ENCODE peak calls at places on chromosomes 1 and 21, in eight cellular contexts. J, P, F, N, A, M, Z and S are unnamed samples.

GRCh38 chr1:248844526-248844925 is 6.5 kb downstream of the ZNF672 start:
- DNase-seq in J (no peak), P (no peak), F (no peak), N (no peak), A (no peak), M (no peak), Z (no peak), S (no peak)

GRCh38 chr1:207421078-207421477 is 33.0 kb upstream of the CR2 start:
- DNase-seq in J (no peak), P (no peak), F (no peak), N (no peak), A (no peak), M (no peak), Z (no peak), S (no peak)

GRCh38 chr1:226827458-226827857 is 43.0 kb upstream of the PSEN2 start:
- DNase-seq in J (peak), P (no peak), F (peak), N (peak), A (no peak), M (peak), Z (peak), S (peak)

GRCh38 chr1:114756949-114757454 is 782 bp downstream of the CSDE1 start:
- DNase-seq in J (peak), P (peak), F (peak), N (peak), A (no peak), M (peak), Z (peak), S (peak)

GRCh38 chr1:108972941-108973340 is 9.7 kb upstream of the CLCC1 start:
- DNase-seq in J (no peak), P (no peak), F (no peak), N (no peak), A (no peak), M (no peak), Z (no peak), S (no peak)

GRCh38 chr1:116934586-116935207 is 25.0 kb downstream of the PTGFRN start:
- DNase-seq in J (no peak), P (no peak), F (peak), N (peak), A (peak), M (peak), Z (no peak), S (no peak)

GRCh38 chr1:17520473-17521319 is 18.8 kb upstream of the ARHGEF10L start:
- DNase-seq in J (no peak), P (no peak), F (peak), N (no peak), A (no peak), M (no peak), Z (no peak), S (peak)

GRCh38 chr1:227390525-227390924 is 72.2 kb upstream of the CDC42BPA start:
- DNase-seq in J (no peak), P (no peak), F (no peak), N (no peak), A (no peak), M (peak), Z (no peak), S (no peak)

GRCh38 chr1:37930246-37931142 is 16.4 kb downstream of the INPP5B start:
- DNase-seq in J (peak), P (peak), F (peak), N (no peak), A (peak), M (peak), Z (no peak), S (peak)

GRCh38 chr1:182086136-182086535 is 24.6 kb upstream of the ZNF648 start:
- DNase-seq in J (no peak), P (no peak), F (no peak), N (no peak), A (no peak), M (no peak), Z (no peak), S (no peak)

GRCh38 chr1:57218487-57219079 is 205.3 kb downstream of the DAB1 start:
- DNase-seq in J (peak), P (no peak), F (no peak), N (peak), A (no peak), M (no peak), Z (no peak), S (peak)

GRCh38 chr1:90201467-90202358 is 206.8 kb downstream of the ZNF326 start:
- DNase-seq in J (no peak), P (peak), F (no peak), N (no peak), A (no peak), M (peak), Z (no peak), S (no peak)

GRCh38 chr1:109499661-109500536 is 6.0 kb downstream of the CYB561D1 start:
- DNase-seq in J (peak), P (peak), F (peak), N (peak), A (peak), M (peak), Z (peak), S (no peak)

GRCh38 chr1:33501309-33501708 is 28.9 kb downstream of the ZSCAN20 start:
- DNase-seq in J (no peak), P (no peak), F (no peak), N (no peak), A (no peak), M (no peak), Z (no peak), S (no peak)

GRCh38 chr1:23423415-23424170 is 955 bp downstream of the TCEA3 start:
- DNase-seq in J (peak), P (no peak), F (peak), N (peak), A (no peak), M (no peak), Z (peak), S (peak)

GRCh38 chr1:60055336-60055735 is 18.2 kb downstream of the C1orf87 start:
- DNase-seq in J (no peak), P (peak), F (no peak), N (no peak), A (no peak), M (no peak), Z (no peak), S (no peak)

GRCh38 chr1:207897188-207897587 is 13.7 kb downstream of the CD34 start:
- DNase-seq in J (peak), P (no peak), F (peak), N (no peak), A (no peak), M (peak), Z (no peak), S (no peak)

GRCh38 chr1:239386453-239387303 is at the start of gene CHRM3:
- DNase-seq in J (peak), P (peak), F (peak), N (peak), A (no peak), M (no peak), Z (peak), S (peak)

GRCh38 chr1:10693497-10694273 is 102.8 kb downstream of the CASZ1 start:
- DNase-seq in J (peak), P (peak), F (peak), N (peak), A (peak), M (no peak), Z (no peak), S (peak)

GRCh38 chr1:27660300-27660837 is 11.6 kb downstream of the IFI6 start:
- DNase-seq in J (no peak), P (peak), F (no peak), N (no peak), A (no peak), M (no peak), Z (no peak), S (no peak)
- H3K4me3 ChIP-seq in J (peak), P (peak), F (peak), N (no peak), A (peak), M (peak), Z (peak), S (peak)

DNA sequence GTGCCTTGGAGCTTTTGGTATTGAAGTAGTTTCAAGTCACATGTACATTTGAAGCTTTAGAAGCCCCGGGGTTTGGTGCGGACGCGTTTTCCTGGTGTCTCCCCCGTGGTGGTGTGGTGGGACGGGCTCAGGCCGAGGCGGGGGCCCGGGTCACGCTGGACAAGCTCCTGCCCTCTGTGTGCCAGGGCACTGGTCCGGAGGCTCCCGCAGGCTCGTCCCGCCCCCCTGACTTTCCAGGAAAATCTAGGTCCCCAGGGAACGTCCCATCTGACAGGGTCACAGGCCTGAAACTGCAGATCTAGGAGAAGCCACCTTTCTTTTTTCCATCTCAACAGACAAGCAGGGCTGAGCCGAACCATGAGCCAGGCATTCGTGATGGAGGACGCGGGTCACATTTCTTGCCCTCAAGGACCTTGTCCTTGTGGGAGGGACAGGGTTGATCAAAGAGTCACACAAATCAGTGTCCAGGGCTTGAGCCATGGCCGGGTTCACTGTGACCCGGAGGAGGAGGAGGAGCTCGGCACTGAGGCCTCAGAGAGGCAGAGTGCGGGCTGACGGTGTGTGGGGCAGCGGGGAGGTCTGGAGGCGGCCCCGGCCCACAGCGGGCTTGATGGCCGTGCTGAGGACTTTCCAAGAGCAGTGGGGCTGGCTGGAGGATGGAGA is 1.6 kb downstream of the DMRTB1 start:
- DNase-seq in J (no peak), P (no peak), F (no peak), N (no peak), A (no peak), M (no peak), Z (no peak), S (no peak)
- H3K4me3 ChIP-seq in J (no peak), P (no peak), F (no peak), N (no peak), A (no peak), M (no peak), Z (no peak), S (no peak)

DNA sequence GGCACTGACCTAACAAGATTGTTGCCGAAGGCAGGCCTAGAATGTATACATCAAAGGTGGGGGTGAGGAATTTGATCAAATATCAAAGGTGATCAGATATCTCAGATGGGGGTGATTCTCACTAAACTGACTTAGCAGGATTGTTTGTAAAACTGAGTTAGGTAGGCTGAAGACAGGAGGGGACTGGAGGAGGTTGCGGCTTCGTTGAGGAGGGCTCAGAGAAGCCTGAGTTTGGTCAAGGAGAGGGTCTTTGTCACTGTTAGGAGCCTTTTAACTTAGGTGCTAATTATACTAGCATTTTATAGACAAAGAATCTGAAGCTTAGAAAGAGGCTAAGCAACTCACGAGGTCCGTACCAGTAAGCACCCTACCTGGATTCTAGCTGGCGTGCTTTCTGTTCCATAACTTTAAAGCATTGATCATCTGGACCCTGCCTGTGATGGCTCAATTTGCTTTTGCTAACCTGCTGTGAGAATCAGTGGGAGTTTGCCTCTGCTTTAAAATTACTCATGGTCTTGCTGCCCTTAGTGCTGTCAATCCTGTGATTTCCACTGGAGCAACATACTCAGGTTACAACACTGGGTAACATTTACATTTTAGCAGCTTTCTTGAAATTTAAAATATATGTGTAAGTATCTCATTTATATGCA is 49.8 kb downstream of the ITSN1 start:
- DNase-seq in J (no peak), P (no peak), F (no peak), N (peak), A (no peak), M (no peak), Z (no peak), S (no peak)
- H3K4me3 ChIP-seq in J (no peak), P (no peak), F (no peak), N (no peak), A (no peak), M (no peak), Z (no peak), S (no peak)

GRCh38 chr1:16073490-16074104 is at the start of gene FAM131C:
- DNase-seq in J (peak), P (peak), F (peak), N (no peak), A (peak), M (no peak), Z (peak), S (peak)
- H3K4me3 ChIP-seq in J (peak), P (peak), F (peak), N (no peak), A (peak), M (peak), Z (no peak), S (peak)

GRCh38 chr1:203288351-203288894 is 16.9 kb upstream of the BTG2 start:
- DNase-seq in J (no peak), P (no peak), F (no peak), N (no peak), A (no peak), M (no peak), Z (peak), S (no peak)

GRCh38 chr1:203291201-203292096 is 13.9 kb upstream of the BTG2 start:
- DNase-seq in J (no peak), P (no peak), F (no peak), N (no peak), A (no peak), M (no peak), Z (peak), S (no peak)

GRCh38 chr1:203290261-203291089 is 14.8 kb upstream of the BTG2 start:
- DNase-seq in J (peak), P (peak), F (peak), N (peak), A (peak), M (peak), Z (peak), S (peak)

GRCh38 chr1:203289281-203289981 is 15.9 kb upstream of the BTG2 start:
- DNase-seq in J (no peak), P (peak), F (peak), N (no peak), A (peak), M (no peak), Z (peak), S (no peak)

DNA sequence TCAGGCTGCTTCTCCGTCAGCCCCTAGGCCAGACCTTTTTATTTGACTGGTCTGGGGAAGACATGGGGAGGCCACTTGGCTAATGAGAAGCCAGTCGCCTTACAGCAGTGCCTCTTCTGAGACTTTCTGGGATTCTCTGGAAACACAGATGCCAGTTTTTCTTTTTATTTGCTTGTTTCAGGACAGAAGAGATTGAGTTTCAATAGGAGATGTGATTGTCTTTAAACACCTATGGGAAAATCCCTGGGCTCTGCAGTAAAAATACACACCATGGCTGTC is 15.4 kb upstream of the BTG2 start:
- DNase-seq in J (no peak), P (no peak), F (no peak), N (no peak), A (no peak), M (no peak), Z (no peak), S (no peak)
- H3K4me3 ChIP-seq in J (no peak), P (no peak), F (no peak), N (no peak), A (peak), M (no peak), Z (no peak), S (no peak)

DNA sequence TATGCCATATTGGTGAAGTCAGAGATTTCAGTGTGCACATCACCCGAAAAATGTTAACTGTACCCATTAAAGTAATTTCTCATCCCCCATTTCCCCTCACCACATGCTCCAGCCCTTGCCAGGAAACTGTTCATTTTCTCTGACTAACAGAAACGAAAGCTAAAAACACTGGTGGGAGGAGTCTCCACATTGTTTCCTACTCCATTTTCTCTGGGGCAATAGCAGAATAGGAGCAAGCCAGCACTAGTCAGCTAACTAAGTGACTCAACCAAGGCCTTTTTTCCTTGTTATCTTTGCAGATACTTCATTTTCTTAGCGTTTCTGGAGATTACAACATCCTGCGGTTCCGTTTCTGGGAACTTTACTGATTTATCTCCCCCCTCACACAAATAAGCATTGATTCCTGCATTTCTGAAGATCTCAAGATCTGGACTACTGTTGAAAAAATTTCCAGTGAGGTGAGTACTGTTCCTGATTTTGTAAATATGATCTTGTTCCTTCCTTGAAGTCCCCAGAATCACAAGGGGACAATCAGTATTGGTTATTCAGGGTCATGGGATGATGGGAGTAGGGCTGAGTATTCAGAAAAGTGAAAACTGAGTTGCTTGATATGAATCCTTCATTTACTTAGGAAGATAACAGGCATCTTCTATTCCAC is at the start of gene IFI16:
- DNase-seq in J (no peak), P (peak), F (no peak), N (peak), A (peak), M (peak), Z (peak), S (peak)
- H3K4me3 ChIP-seq in J (no peak), P (peak), F (no peak), N (no peak), A (peak), M (peak), Z (no peak), S (peak)